ENCODE peak calls at places on chromosomes 11 and 22, in eight cellular contexts. X is SJSA1; A is transverse colon; S is psoas muscle; M is astrocyte of the cerebellum; H is ACHN; Q is naive thymus-derived CD8-positive, alpha-beta T cell; G is kidney tubule cell. I is an unnamed sample.

GRCh38 chr22:24175160-24175808 is 6.0 kb upstream of the SUSD2 start:
- DNase-seq in X (peak), A (peak), S (peak), M (peak), H (peak), Q (peak), G (peak), I (no peak)

GRCh38 chr11:36389811-36390210 is 93.7 kb downstream of the PRR5L start:
- DNase-seq in X (no peak), A (no peak), S (no peak), M (no peak), H (peak), Q (no peak), G (peak), I (no peak)

GRCh38 chr11:113974741-113975470 is at the start of gene HTR3A:
- DNase-seq in X (no peak), A (peak), S (peak), M (no peak), H (no peak), Q (no peak), G (peak), I (peak)

GRCh38 chr11:68337399-68337835 is 25.0 kb downstream of the LRP5 start:
- DNase-seq in X (no peak), A (no peak), S (no peak), M (no peak), H (no peak), Q (no peak), G (no peak), I (no peak)

GRCh38 chr22:24289138-24289537 is 18.5 kb downstream of the SPECC1L start:
- DNase-seq in X (peak), A (no peak), S (no peak), M (peak), H (peak), Q (no peak), G (peak), I (no peak)

GRCh38 chr11:96627379-96627778 is 237.6 kb downstream of the JRKL start:
- DNase-seq in X (no peak), A (no peak), S (no peak), M (no peak), H (no peak), Q (no peak), G (no peak), I (no peak)

GRCh38 chr11:117315285-117316196 is 515 bp downstream of the BACE1 start:
- DNase-seq in X (peak), A (no peak), S (peak), M (no peak), H (no peak), Q (peak), G (no peak), I (no peak)

GRCh38 chr11:111727431-111727830 is 38.8 kb downstream of the PPP2R1B start:
- DNase-seq in X (no peak), A (no peak), S (peak), M (no peak), H (no peak), Q (no peak), G (no peak), I (no peak)

GRCh38 chr11:36222755-36223635 is 66.2 kb downstream of the COMMD9 start:
- DNase-seq in X (no peak), A (no peak), S (no peak), M (no peak), H (no peak), Q (no peak), G (peak), I (no peak)

GRCh38 chr11:103202048-103202651 is 92.9 kb downstream of the DYNC2H1 start:
- DNase-seq in X (no peak), A (no peak), S (no peak), M (peak), H (peak), Q (no peak), G (peak), I (no peak)

GRCh38 chr22:43796567-43796966 is 15.5 kb downstream of the EFCAB6 start:
- DNase-seq in X (no peak), A (no peak), S (no peak), M (no peak), H (peak), Q (no peak), G (peak), I (no peak)

GRCh38 chr11:114147389-114148382 is 88.2 kb downstream of the ZBTB16 start:
- DNase-seq in X (no peak), A (no peak), S (peak), M (no peak), H (no peak), Q (no peak), G (peak), I (no peak)

GRCh38 chr11:4626207-4627105 is 10.8 kb upstream of the OR51D1 start:
- DNase-seq in X (peak), A (peak), S (no peak), M (peak), H (peak), Q (no peak), G (peak), I (peak)

GRCh38 chr11:131504199-131504949 is 134.0 kb downstream of the NTM start:
- DNase-seq in X (no peak), A (no peak), S (peak), M (peak), H (no peak), Q (no peak), G (peak), I (no peak)

GRCh38 chr11:88183233-88183632 is 8.0 kb upstream of the RAB38 start:
- DNase-seq in X (no peak), A (no peak), S (no peak), M (no peak), H (no peak), Q (no peak), G (no peak), I (peak)

GRCh38 chr22:40183029-40183581 is 5.4 kb downstream of the TNRC6B start:
- DNase-seq in X (peak), A (peak), S (no peak), M (peak), H (peak), Q (no peak), G (peak), I (peak)

GRCh38 chr11:94858012-94858705 is 90.0 kb downstream of the AMOTL1 start:
- DNase-seq in X (no peak), A (no peak), S (no peak), M (no peak), H (no peak), Q (no peak), G (no peak), I (no peak)

GRCh38 chr11:59289782-59290181 is 68.9 kb upstream of the OR5AN1 start:
- DNase-seq in X (no peak), A (no peak), S (no peak), M (no peak), H (no peak), Q (no peak), G (no peak), I (no peak)

GRCh38 chr22:49869855-49870712 is 16.4 kb downstream of the ZBED4 start:
- DNase-seq in X (no peak), A (no peak), S (no peak), M (no peak), H (no peak), Q (no peak), G (no peak), I (no peak)

GRCh38 chr22:46377566-46378498 is 42.3 kb downstream of the TRMU start:
- DNase-seq in X (no peak), A (peak), S (no peak), M (no peak), H (peak), Q (no peak), G (peak), I (peak)

GRCh38 chr11:120279490-120279889 is 39.5 kb downstream of the POU2F3 start:
- DNase-seq in X (no peak), A (no peak), S (no peak), M (no peak), H (no peak), Q (no peak), G (no peak), I (peak)